ENCODE peak calls at places on chromosomes 16 and 17, in five cellular contexts. E, M, Q, U and O are unnamed samples.

GRCh38 chr17:78357177-78357586 is 2.7 kb downstream of the SOCS3 start:
- DNase-seq in E (no peak), M (no peak), Q (peak; percentile 63), U (no peak), O (no peak)

GRCh38 chr16:81940781-81941560 is 70.3 kb downstream of the SDR42E1 start:
- DNase-seq in E (no peak), M (no peak), Q (no peak), U (no peak), O (no peak)

GRCh38 chr17:45377401-45377800 is 55.3 kb downstream of the ARHGAP27 start:
- DNase-seq in E (no peak), M (no peak), Q (no peak), U (no peak), O (no peak)

GRCh38 chr17:47978324-47978723 is 7.4 kb downstream of the CDK5RAP3 start:
- DNase-seq in E (no peak), M (peak; percentile 72), Q (peak; percentile 40), U (peak; percentile 94), O (no peak)

GRCh38 chr17:15197229-15197628 is 67.9 kb downstream of the PMP22 start:
- DNase-seq in E (no peak), M (no peak), Q (no peak), U (no peak), O (no peak)

GRCh38 chr17:47899643-47900042 is 3.6 kb downstream of the SP2 start:
- DNase-seq in E (no peak), M (no peak), Q (no peak), U (no peak), O (no peak)

GRCh38 chr16:75088934-75089333 is 27.6 kb downstream of the LDHD start:
- DNase-seq in E (no peak), M (no peak), Q (no peak), U (no peak), O (no peak)

GRCh38 chr16:11170201-11170600 is 85.8 kb downstream of the SOCS1 start:
- DNase-seq in E (no peak), M (no peak), Q (no peak), U (no peak), O (no peak)

GRCh38 chr17:40313660-40314556 is 4.9 kb downstream of the RARA start:
- DNase-seq in E (no peak), M (no peak), Q (no peak), U (no peak), O (no peak)

GRCh38 chr17:14604920-14605599 is 304.2 kb downstream of the HS3ST3B1 start:
- DNase-seq in E (no peak), M (no peak), Q (no peak), U (no peak), O (no peak)

GRCh38 chr16:88725609-88726407 is 19.5 kb downstream of the CTU2 start:
- DNase-seq in E (no peak), M (no peak), Q (peak; percentile 30), U (no peak), O (no peak)

GRCh38 chr16:84829168-84829965 is 9.6 kb downstream of the CRISPLD2 start:
- DNase-seq in E (no peak), M (no peak), Q (no peak), U (no peak), O (no peak)

GRCh38 chr16:56662357-56663354 is 4.9 kb downstream of the MT1F start:
- DNase-seq in E (no peak), M (no peak), Q (peak; percentile 40), U (no peak), O (no peak)